ENCODE peak calls at places on chromosomes 3 and 15, in five cellular contexts. W, S, A, E and T are unnamed samples.

GRCh38 chr3:196740476-196741400 is 1.1 kb downstream of the PAK2 start:
- DNase-seq in W (no peak), S (no peak), A (no peak), E (no peak), T (peak)

GRCh38 chr3:143707848-143708247 is 140.4 kb downstream of the SLC9A9 start:
- DNase-seq in W (no peak), S (no peak), A (no peak), E (no peak), T (no peak)

GRCh38 chr3:145266368-145266767 is 894.6 kb downstream of the PLOD2 start:
- DNase-seq in W (no peak), S (no peak), A (no peak), E (no peak), T (no peak)

GRCh38 chr3:71251156-71251775 is 332.3 kb downstream of the FOXP1 start:
- DNase-seq in W (no peak), S (no peak), A (no peak), E (no peak), T (no peak)

GRCh38 chr15:31487811-31488436 is 161.3 kb downstream of the KLF13 start:
- DNase-seq in W (no peak), S (peak), A (peak), E (no peak), T (no peak)

GRCh38 chr3:129571605-129572547 is 28.9 kb downstream of the H1-8 start:
- DNase-seq in W (no peak), S (no peak), A (no peak), E (no peak), T (no peak)

GRCh38 chr15:53910852-53911251 is 67.4 kb upstream of the UNC13C start:
- DNase-seq in W (no peak), S (no peak), A (no peak), E (no peak), T (no peak)

GRCh38 chr15:40420071-40420713 is 14.6 kb downstream of the IVD start:
- DNase-seq in W (no peak), S (no peak), A (no peak), E (no peak), T (no peak)

GRCh38 chr15:77144492-77145070 is 73.7 kb upstream of the TSPAN3 start:
- DNase-seq in W (no peak), S (no peak), A (no peak), E (no peak), T (no peak)

GRCh38 chr3:153513236-153513635 is 351.2 kb downstream of the RAP2B start:
- DNase-seq in W (no peak), S (no peak), A (no peak), E (no peak), T (peak)

GRCh38 chr3:34504755-34505154 is 706.3 kb downstream of the PDCD6IP start:
- DNase-seq in W (no peak), S (no peak), A (no peak), E (no peak), T (no peak)

GRCh38 chr3:46662771-46663551 is 30.5 kb downstream of the ALS2CL start:
- DNase-seq in W (no peak), S (peak), A (peak), E (no peak), T (no peak)

DNA sequence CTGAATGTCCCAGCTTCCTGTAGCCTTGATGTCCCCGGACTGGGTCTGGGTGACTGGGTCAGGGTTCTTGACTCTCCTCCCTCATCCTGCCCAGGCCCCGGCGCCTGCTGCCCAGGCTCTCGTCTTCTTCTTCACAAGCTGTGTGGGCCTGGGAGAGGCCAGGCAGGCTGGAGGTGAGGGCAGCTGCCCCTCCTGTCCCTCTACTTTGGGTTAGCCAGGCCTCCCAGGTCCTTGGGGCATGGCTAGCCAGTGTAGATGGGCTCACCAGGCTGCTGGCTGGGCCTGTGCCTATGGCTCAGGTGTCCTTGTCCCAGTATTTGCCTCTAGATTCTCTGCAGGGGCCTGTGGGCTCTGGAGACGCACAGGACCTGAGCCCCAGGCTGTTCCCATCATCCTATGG is 31.8 kb downstream of the TKT start:
- DNase-seq in W (no peak), S (no peak), A (no peak), E (no peak), T (no peak)
- TF ChIP-seq POLR2A in W (no peak), S (no peak), A (no peak), E (no peak), T (no peak)

GRCh38 chr15:45375836-45376235 is 2.5 kb downstream of the GATM start:
- DNase-seq in W (no peak), S (no peak), A (no peak), E (no peak), T (no peak)

GRCh38 chr15:45377630-45378148 is 655 bp downstream of the GATM start:
- DNase-seq in W (no peak), S (peak), A (peak), E (peak), T (no peak)

GRCh38 chr15:45376967-45377629 is 1.2 kb downstream of the GATM start:
- DNase-seq in W (no peak), S (no peak), A (no peak), E (no peak), T (no peak)

GRCh38 chr15:45378149-45378912 is at the start of gene GATM:
- DNase-seq in W (peak), S (peak), A (peak), E (peak), T (peak)

DNA sequence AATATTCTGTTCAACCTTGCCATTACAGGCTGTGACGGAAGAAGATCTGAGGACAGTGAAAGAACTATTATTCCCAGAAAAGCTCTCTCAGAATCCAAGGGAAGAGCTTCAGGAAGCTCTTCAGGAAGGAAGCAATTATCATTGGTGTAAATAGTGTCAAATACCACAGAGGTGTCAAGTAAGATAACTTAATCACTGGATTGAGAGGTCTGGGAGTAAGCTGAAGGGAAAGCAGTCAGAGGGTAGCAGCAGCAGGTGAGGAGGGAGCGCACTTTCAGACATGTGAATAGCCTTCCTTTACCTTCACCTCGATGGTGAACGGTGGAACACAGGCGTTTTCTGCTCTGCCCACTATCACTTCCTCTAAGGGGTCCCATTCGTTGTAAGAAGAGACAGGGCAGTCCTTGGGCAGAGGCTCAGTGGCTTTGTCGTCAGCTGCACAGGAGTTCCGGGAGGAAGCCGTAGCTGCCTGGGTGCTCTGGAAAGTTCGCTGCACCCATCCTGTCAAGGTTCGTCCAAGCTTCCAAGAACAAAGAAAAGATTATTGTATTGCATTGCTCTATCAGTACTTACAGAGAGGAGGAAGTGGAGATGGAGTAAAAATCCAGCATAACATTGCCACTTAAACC is 1.9 kb downstream of the GATM start:
- DNase-seq in W (no peak), S (no peak), A (no peak), E (no peak), T (no peak)
- TF ChIP-seq POLR2A in W (no peak), S (no peak), A (no peak), E (no peak), T (no peak)

DNA sequence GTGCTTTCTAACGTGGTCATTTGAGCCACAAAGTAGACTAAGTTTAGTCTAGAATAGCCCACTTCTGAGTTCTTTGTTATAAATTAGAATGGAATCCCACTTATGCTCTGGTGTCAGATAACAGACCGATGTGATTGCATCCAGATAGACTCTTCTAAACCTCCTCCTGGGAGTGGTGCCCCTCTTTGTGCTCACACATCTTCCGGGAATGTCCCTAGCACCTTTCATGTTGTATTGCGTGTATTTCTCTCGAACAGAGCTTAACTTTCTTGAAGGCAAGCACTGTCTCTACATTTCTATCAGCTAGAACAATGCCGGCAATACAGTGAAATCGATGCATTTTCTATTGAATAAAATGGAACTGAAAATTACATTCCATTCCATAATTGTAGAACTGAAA is 23.0 kb downstream of the CP start:
- DNase-seq in W (no peak), S (no peak), A (no peak), E (no peak), T (no peak)
- TF ChIP-seq POLR2A in W (no peak), S (no peak), A (no peak), E (no peak), T (no peak)

DNA sequence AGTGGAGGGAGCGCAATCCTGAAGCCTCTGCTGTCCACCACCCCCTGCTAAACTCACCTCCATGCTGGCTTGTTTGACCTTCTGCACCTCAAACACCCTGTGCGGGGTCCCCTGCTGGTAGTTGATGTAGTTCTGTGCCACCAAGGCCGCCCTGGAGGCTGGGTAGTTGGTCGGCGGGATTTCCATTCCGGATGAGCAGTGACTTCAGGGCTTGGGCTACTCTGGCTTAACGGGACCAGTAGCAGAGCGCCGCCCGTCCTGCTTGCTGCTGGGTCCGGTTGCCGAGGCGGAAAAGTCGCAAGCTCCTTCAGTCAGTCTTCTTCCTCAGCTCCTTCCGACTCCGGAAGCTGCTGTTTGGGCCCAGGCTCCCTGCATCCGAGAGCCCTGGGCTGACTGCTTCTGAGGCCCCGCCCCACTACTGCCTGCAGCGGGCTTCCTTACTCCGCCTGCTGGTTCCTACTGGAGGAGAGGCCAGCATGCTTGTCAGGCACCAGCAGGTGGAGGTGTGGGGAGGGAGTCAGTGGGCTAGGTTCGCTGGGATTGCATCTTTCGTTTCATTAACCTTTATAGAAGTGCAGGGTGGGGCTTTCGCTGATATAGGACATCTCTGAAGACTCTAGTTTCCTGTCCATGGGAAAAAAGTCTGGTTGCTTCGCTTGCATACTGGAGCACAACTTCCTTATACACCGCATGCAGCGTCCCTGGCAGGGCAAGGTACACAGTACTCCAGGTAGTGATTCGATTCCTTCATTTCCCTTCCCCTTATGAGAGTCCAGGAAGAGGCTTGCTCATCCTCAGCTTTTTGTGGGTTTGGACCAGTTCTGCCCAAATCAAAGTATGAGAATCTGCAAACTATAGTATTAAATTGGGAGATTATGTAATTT is at the start of gene LXN:
- DNase-seq in W (peak), S (peak), A (peak), E (peak), T (peak)
- TF ChIP-seq POLR2A in W (peak), S (no peak), A (peak), E (peak), T (peak)

GRCh38 chr15:64895285-64896065 is 16.2 kb upstream of the ANKDD1A start:
- DNase-seq in W (peak), S (no peak), A (peak), E (no peak), T (peak)

GRCh38 chr15:64891546-64891945 is 20.2 kb upstream of the ANKDD1A start:
- DNase-seq in W (no peak), S (no peak), A (no peak), E (no peak), T (no peak)

GRCh38 chr15:64894395-64895056 is 17.2 kb upstream of the ANKDD1A start:
- DNase-seq in W (peak), S (peak), A (peak), E (no peak), T (peak)

GRCh38 chr15:64892850-64893403 is 18.8 kb upstream of the ANKDD1A start:
- DNase-seq in W (no peak), S (no peak), A (peak), E (no peak), T (no peak)

DNA sequence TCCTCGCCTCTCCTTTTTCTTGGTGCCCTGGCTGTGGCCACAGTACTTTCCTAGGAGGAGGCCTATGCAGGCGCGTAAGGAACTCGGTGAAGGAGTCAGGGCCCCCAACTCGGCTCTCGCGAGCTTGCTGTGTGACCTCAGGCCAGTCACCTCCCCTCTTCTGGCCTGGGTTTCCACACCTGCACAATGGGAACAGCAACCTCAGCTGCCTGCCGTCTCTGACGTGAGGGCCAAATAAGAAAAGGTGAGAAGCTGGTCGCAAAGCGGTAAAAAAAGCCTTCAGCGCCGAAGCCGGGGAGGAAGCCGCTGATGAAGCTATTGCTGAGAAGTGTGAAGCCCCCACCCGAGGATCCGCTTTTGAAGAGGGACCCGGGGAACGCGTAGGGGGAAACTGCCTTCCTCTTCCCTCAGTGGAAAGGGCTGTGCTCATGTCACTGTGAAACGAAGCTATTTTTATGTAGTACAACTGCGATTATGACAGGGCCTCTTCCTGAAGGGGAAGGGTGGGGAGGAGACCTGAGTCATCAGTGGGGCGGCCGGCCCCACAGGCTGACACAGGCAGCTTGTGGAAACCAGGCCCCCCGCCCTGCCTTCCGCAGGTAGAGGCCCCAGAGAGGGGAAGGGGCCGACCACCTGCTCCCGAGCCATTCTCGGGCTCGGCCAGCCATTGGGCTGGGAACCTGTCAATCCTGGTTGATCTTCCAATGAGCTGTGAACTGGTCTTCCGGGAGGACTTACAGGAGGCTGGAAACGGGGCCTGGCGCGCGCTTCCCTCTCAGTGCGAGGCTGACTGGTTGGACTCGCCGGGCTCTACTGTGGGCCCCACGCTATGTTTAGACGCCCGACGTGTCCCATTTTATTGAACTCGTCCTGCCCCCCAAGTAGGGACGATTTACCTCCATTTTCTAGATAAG is 18.0 kb upstream of the ANKDD1A start:
- DNase-seq in W (peak), S (peak), A (peak), E (peak), T (peak)
- TF ChIP-seq POLR2A in W (peak), S (no peak), A (peak), E (peak), T (peak)

GRCh38 chr15:75578948-75579908 is at the start of gene PTPN9:
- DNase-seq in W (peak), S (peak), A (peak), E (peak), T (peak)
- TF ChIP-seq POLR2A in W (peak), S (no peak), A (no peak), E (peak), T (no peak)

GRCh38 chr3:113948015-113948917 is 453 bp downstream of the ZDHHC23 start:
- DNase-seq in W (peak), S (peak), A (peak), E (no peak), T (no peak)
- TF ChIP-seq POLR2A in W (no peak), S (no peak), A (peak), E (no peak), T (no peak)

GRCh38 chr3:22159004-22159695 is 408.1 kb upstream of the ZNF385D start:
- DNase-seq in W (no peak), S (no peak), A (no peak), E (no peak), T (no peak)
- TF ChIP-seq POLR2A in W (no peak), S (no peak), A (no peak), E (no peak), T (no peak)

GRCh38 chr15:55289011-55289572 is 521 bp downstream of the RAB27A start:
- DNase-seq in W (no peak), S (peak), A (peak), E (no peak), T (peak)
- TF ChIP-seq POLR2A in W (no peak), S (no peak), A (no peak), E (no peak), T (no peak)

GRCh38 chr15:80152896-80153876 is at the start of gene FAH:
- DNase-seq in W (no peak), S (peak), A (no peak), E (no peak), T (peak)
- TF ChIP-seq POLR2A in W (peak), S (no peak), A (no peak), E (no peak), T (peak)